ENCODE peak calls at places on chromosomes 5 and 9, in ten cellular contexts. O, L, J, M, H, F, V, S, Q and N are unnamed samples.

GRCh38 chr5:130400091-130400490 is 495.8 kb downstream of the CHSY3 start:
- DNase-seq in O (no peak), L (no peak), J (peak), M (peak), H (no peak), F (peak), V (no peak), S (no peak), Q (no peak), N (no peak)

GRCh38 chr5:112706446-112707016 is 31.2 kb upstream of the APC start:
- DNase-seq in O (no peak), L (no peak), J (no peak), M (no peak), H (no peak), F (no peak), V (no peak), S (no peak), Q (no peak), N (no peak)

GRCh38 chr9:91012933-91013841 is 211.6 kb downstream of the SYK start:
- DNase-seq in O (no peak), L (no peak), J (no peak), M (no peak), H (no peak), F (no peak), V (no peak), S (no peak), Q (no peak), N (no peak)

GRCh38 chr9:122950263-122950662 is 9.4 kb downstream of the RABGAP1 start:
- DNase-seq in O (no peak), L (no peak), J (no peak), M (no peak), H (no peak), F (no peak), V (no peak), S (no peak), Q (no peak), N (no peak)

GRCh38 chr5:10145922-10146321 is 103.8 kb downstream of the ATPSCKMT start:
- DNase-seq in O (no peak), L (no peak), J (peak), M (peak), H (no peak), F (peak), V (no peak), S (no peak), Q (no peak), N (peak)

GRCh38 chr9:33638516-33638915 is 114.5 kb downstream of the ANKRD18B start:
- DNase-seq in O (no peak), L (no peak), J (no peak), M (no peak), H (no peak), F (no peak), V (no peak), S (no peak), Q (no peak), N (no peak)

GRCh38 chr5:38370341-38371100 is 112.2 kb downstream of the EGFLAM start:
- DNase-seq in O (no peak), L (no peak), J (no peak), M (no peak), H (no peak), F (no peak), V (no peak), S (no peak), Q (no peak), N (no peak)

GRCh38 chr5:102545175-102545574 is 46.4 kb upstream of the SLCO6A1 start:
- DNase-seq in O (no peak), L (no peak), J (no peak), M (no peak), H (peak), F (no peak), V (no peak), S (no peak), Q (no peak), N (no peak)

GRCh38 chr5:9058666-9059065 is 487.2 kb downstream of the SEMA5A start:
- DNase-seq in O (no peak), L (no peak), J (no peak), M (peak), H (no peak), F (no peak), V (no peak), S (no peak), Q (no peak), N (no peak)

GRCh38 chr9:131255731-131256197 is 20.5 kb downstream of the FAM78A start:
- DNase-seq in O (no peak), L (no peak), J (no peak), M (no peak), H (no peak), F (peak), V (no peak), S (no peak), Q (no peak), N (no peak)

GRCh38 chr5:97044057-97044456 is 98.4 kb downstream of the LIX1 start:
- DNase-seq in O (no peak), L (no peak), J (no peak), M (peak), H (peak), F (peak), V (no peak), S (no peak), Q (no peak), N (peak)

GRCh38 chr5:10499776-10500175 is 58.1 kb downstream of the ROPN1L start:
- DNase-seq in O (no peak), L (no peak), J (no peak), M (no peak), H (no peak), F (no peak), V (no peak), S (no peak), Q (peak), N (no peak)

GRCh38 chr5:37063739-37064138 is 185.4 kb downstream of the CPLANE1 start:
- DNase-seq in O (no peak), L (no peak), J (no peak), M (no peak), H (no peak), F (no peak), V (no peak), S (no peak), Q (no peak), N (no peak)

GRCh38 chr9:87793292-87793691 is 67.4 kb downstream of the CTSL start:
- DNase-seq in O (no peak), L (no peak), J (peak), M (peak), H (no peak), F (peak), V (no peak), S (no peak), Q (no peak), N (peak)

GRCh38 chr5:6713274-6714181 is at the start of gene TENT4A:
- DNase-seq in O (no peak), L (peak), J (no peak), M (peak), H (no peak), F (no peak), V (no peak), S (no peak), Q (peak), N (no peak)

GRCh38 chr5:95973793-95974325 is 12.2 kb upstream of the ELL2 start:
- DNase-seq in O (no peak), L (no peak), J (no peak), M (no peak), H (no peak), F (no peak), V (no peak), S (no peak), Q (no peak), N (no peak)

GRCh38 chr9:89743576-89744254 is 138.9 kb downstream of the GADD45G start:
- DNase-seq in O (no peak), L (peak), J (no peak), M (no peak), H (peak), F (no peak), V (no peak), S (no peak), Q (no peak), N (no peak)

GRCh38 chr9:24035816-24036215 is 209.8 kb upstream of the ELAVL2 start:
- DNase-seq in O (no peak), L (no peak), J (no peak), M (no peak), H (no peak), F (no peak), V (no peak), S (no peak), Q (no peak), N (no peak)

GRCh38 chr5:146888341-146888978 is 9.9 kb upstream of the PPP2R2B start:
- DNase-seq in O (no peak), L (no peak), J (no peak), M (no peak), H (no peak), F (no peak), V (no peak), S (no peak), Q (no peak), N (no peak)

GRCh38 chr5:122849746-122850145 is 4.3 kb downstream of the SNX24 start:
- DNase-seq in O (no peak), L (no peak), J (no peak), M (peak), H (no peak), F (no peak), V (no peak), S (no peak), Q (no peak), N (no peak)

GRCh38 chr9:112900901-112901300 is 10.2 kb upstream of the SLC46A2 start:
- DNase-seq in O (no peak), L (no peak), J (no peak), M (no peak), H (no peak), F (no peak), V (no peak), S (no peak), Q (no peak), N (no peak)

GRCh38 chr5:140101179-140101578 is 12.7 kb upstream of the PURA start:
- DNase-seq in O (no peak), L (no peak), J (no peak), M (no peak), H (no peak), F (no peak), V (no peak), S (no peak), Q (no peak), N (no peak)

GRCh38 chr9:81211741-81212140 is 477.6 kb downstream of the TLE1 start:
- DNase-seq in O (no peak), L (no peak), J (no peak), M (no peak), H (no peak), F (no peak), V (no peak), S (no peak), Q (no peak), N (no peak)

GRCh38 chr9:69202556-69202955 is 28.5 kb downstream of the TJP2 start:
- DNase-seq in O (no peak), L (no peak), J (no peak), M (no peak), H (no peak), F (no peak), V (no peak), S (no peak), Q (no peak), N (no peak)